ENCODE peak calls at places on chromosome 7, in nine cellular contexts. U, D, M, E, K, N, R, C and O are unnamed samples.

GRCh38 chr7:55569797-55570196 is 2.5 kb downstream of the VOPP1 start:
- DNase-seq in U (no peak), D (no peak), M (no peak), E (no peak), K (no peak), N (no peak), R (no peak), C (no peak), O (no peak)

GRCh38 chr7:8112685-8113084 is 144.1 kb downstream of the GLCCI1 start:
- DNase-seq in U (no peak), D (no peak), M (no peak), E (no peak), K (no peak), N (no peak), R (no peak), C (no peak), O (no peak)

GRCh38 chr7:28096713-28097112 is 83.9 kb downstream of the JAZF1 start:
- DNase-seq in U (peak), D (peak), M (no peak), E (peak), K (peak), N (peak), R (peak), C (peak), O (peak)

GRCh38 chr7:18393465-18394118 is 102.0 kb upstream of the HDAC9 start:
- DNase-seq in U (no peak), D (no peak), M (no peak), E (no peak), K (no peak), N (no peak), R (peak), C (no peak), O (no peak)

GRCh38 chr7:159091480-159092475 is 52.9 kb downstream of the VIPR2 start:
- DNase-seq in U (no peak), D (no peak), M (no peak), E (no peak), K (no peak), N (no peak), R (no peak), C (no peak), O (no peak)

GRCh38 chr7:129522088-129522970 is 20.0 kb downstream of the SMKR1 start:
- DNase-seq in U (no peak), D (peak), M (no peak), E (no peak), K (peak), N (peak), R (no peak), C (peak), O (no peak)

GRCh38 chr7:31963569-31964175 is 106.5 kb downstream of the PDE1C start:
- DNase-seq in U (no peak), D (no peak), M (no peak), E (no peak), K (no peak), N (no peak), R (no peak), C (no peak), O (no peak)

GRCh38 chr7:3482147-3482921 is 181.3 kb downstream of the SDK1 start:
- DNase-seq in U (peak), D (peak), M (no peak), E (peak), K (peak), N (peak), R (no peak), C (peak), O (peak)

GRCh38 chr7:73822319-73823173 is 8.2 kb upstream of the CLDN4 start:
- DNase-seq in U (peak), D (peak), M (peak), E (no peak), K (peak), N (no peak), R (peak), C (no peak), O (peak)

GRCh38 chr7:114175140-114175539 is 239.5 kb upstream of the FOXP2 start:
- DNase-seq in U (peak), D (peak), M (no peak), E (no peak), K (no peak), N (no peak), R (no peak), C (no peak), O (peak)

GRCh38 chr7:106187613-106188350 is 75.7 kb upstream of the SYPL1 start:
- DNase-seq in U (peak), D (peak), M (no peak), E (no peak), K (no peak), N (no peak), R (no peak), C (no peak), O (peak)

GRCh38 chr7:111931016-111931517 is 275.1 kb downstream of the DOCK4 start:
- DNase-seq in U (peak), D (peak), M (no peak), E (no peak), K (peak), N (no peak), R (no peak), C (no peak), O (peak)

GRCh38 chr7:100190059-100190711 is 12.5 kb downstream of the STAG3 start:
- DNase-seq in U (peak), D (peak), M (no peak), E (no peak), K (peak), N (no peak), R (peak), C (no peak), O (peak)

GRCh38 chr7:92835140-92835850 is 1.1 kb downstream of the CDK6 start:
- DNase-seq in U (peak), D (peak), M (no peak), E (peak), K (peak), N (peak), R (peak), C (peak), O (peak)

GRCh38 chr7:18356195-18356645 is 139.3 kb upstream of the HDAC9 start:
- DNase-seq in U (peak), D (peak), M (no peak), E (peak), K (peak), N (no peak), R (peak), C (no peak), O (peak)

GRCh38 chr7:108178393-108178792 is 48.2 kb upstream of the LAMB4 start:
- DNase-seq in U (no peak), D (no peak), M (no peak), E (no peak), K (no peak), N (no peak), R (no peak), C (no peak), O (no peak)

GRCh38 chr7:145082366-145083240 is 246.8 kb upstream of the TPK1 start:
- DNase-seq in U (no peak), D (peak), M (no peak), E (no peak), K (no peak), N (no peak), R (no peak), C (peak), O (peak)

GRCh38 chr7:77629797-77630196 is 66.5 kb upstream of the RSBN1L start:
- DNase-seq in U (no peak), D (no peak), M (no peak), E (no peak), K (no peak), N (no peak), R (no peak), C (no peak), O (no peak)

GRCh38 chr7:87416682-87417587 is 58.5 kb downstream of the ABCB4 start:
- DNase-seq in U (peak), D (peak), M (peak), E (peak), K (peak), N (peak), R (peak), C (peak), O (peak)

GRCh38 chr7:68770649-68771048 is 827.6 kb upstream of the AUTS2 start:
- DNase-seq in U (no peak), D (no peak), M (no peak), E (no peak), K (no peak), N (no peak), R (no peak), C (peak), O (no peak)

GRCh38 chr7:25851332-25852248 is 300.4 kb upstream of the NFE2L3 start:
- DNase-seq in U (peak), D (peak), M (no peak), E (peak), K (peak), N (peak), R (peak), C (peak), O (peak)
- TF ChIP-seq CTCF in U (peak), D (peak), M (peak), E (peak), K (peak), N (peak), R (peak), C (peak), O (peak)

GRCh38 chr7:123433665-123434064 is 100.7 kb downstream of the IQUB start:
- DNase-seq in U (no peak), D (no peak), M (no peak), E (no peak), K (no peak), N (no peak), R (no peak), C (no peak), O (no peak)

GRCh38 chr7:123432601-123433000 is 101.8 kb downstream of the IQUB start:
- DNase-seq in U (no peak), D (no peak), M (no peak), E (no peak), K (no peak), N (no peak), R (no peak), C (no peak), O (peak)

GRCh38 chr7:123439186-123439585 is 95.2 kb downstream of the IQUB start:
- DNase-seq in U (no peak), D (no peak), M (no peak), E (no peak), K (no peak), N (no peak), R (no peak), C (no peak), O (no peak)

GRCh38 chr7:123437447-123437995 is 96.9 kb downstream of the IQUB start:
- DNase-seq in U (no peak), D (no peak), M (no peak), E (no peak), K (no peak), N (no peak), R (no peak), C (no peak), O (no peak)

DNA sequence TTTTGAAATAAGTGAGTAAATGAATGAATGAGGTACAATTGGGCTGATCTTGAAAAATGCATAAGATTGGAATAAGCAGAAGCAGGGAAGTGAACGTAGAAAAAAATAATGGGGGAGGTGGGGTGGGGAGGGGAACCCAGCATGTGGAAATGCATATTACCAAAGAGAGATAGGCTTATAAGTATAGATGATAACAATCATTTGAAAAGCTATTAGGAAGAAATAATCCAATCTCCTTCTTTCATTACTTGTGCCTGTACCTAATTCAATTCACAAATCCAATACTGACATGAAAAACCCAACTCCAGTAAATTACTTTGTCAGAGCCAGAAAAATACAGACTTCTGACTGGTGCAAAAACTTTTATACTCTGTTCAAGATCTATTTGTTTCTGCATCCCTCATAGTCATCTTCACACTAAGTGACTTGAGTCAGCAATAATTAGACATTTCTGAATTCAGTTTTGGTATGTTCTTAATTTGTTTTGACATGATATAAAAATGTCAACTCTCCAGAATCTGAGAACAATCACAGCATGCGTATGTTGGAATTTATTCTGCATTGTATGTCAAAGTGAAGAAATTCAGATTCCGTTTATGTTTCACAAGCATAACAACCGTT is 99.2 kb downstream of the IQUB start:
- DNase-seq in U (no peak), D (no peak), M (no peak), E (no peak), K (no peak), N (no peak), R (no peak), C (no peak), O (no peak)
- TF ChIP-seq CTCF in U (no peak), D (no peak), M (no peak), E (no peak), K (no peak), N (no peak), R (no peak), C (no peak), O (no peak)

DNA sequence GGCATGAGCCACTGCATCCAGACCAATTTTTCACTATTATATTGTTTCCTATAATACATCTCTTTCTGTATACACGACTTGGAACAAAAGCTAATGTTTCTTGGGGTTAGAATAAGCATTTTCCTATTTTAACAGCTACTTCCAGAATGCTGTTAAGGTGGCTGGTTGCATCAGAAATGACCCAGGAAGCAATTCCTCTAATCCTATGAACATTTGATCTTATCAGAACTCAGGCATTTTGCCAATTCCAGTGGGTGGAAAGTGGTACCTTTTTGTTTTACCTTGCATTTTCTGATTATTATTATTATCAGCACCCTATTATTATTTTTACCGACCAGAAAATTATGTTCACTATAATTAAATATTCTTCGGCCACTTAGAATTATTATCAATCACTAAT is 73.3 kb downstream of the NDUFB2 start:
- DNase-seq in U (no peak), D (no peak), M (no peak), E (no peak), K (no peak), N (no peak), R (no peak), C (no peak), O (no peak)
- TF ChIP-seq CTCF in U (no peak), D (no peak), M (no peak), E (no peak), K (no peak), N (no peak), R (no peak), C (no peak), O (no peak)

GRCh38 chr7:1352656-1353286 is 106.5 kb downstream of the MICALL2 start:
- DNase-seq in U (no peak), D (no peak), M (no peak), E (no peak), K (no peak), N (no peak), R (no peak), C (no peak), O (no peak)

GRCh38 chr7:1357601-1358271 is 101.5 kb downstream of the MICALL2 start:
- DNase-seq in U (no peak), D (no peak), M (no peak), E (no peak), K (no peak), N (no peak), R (no peak), C (peak), O (no peak)

GRCh38 chr7:1354661-1355567 is 104.4 kb downstream of the MICALL2 start:
- DNase-seq in U (no peak), D (no peak), M (no peak), E (no peak), K (no peak), N (no peak), R (no peak), C (no peak), O (no peak)

GRCh38 chr7:1358376-1359050 is 100.8 kb downstream of the MICALL2 start:
- DNase-seq in U (no peak), D (no peak), M (no peak), E (no peak), K (no peak), N (no peak), R (no peak), C (no peak), O (no peak)

DNA sequence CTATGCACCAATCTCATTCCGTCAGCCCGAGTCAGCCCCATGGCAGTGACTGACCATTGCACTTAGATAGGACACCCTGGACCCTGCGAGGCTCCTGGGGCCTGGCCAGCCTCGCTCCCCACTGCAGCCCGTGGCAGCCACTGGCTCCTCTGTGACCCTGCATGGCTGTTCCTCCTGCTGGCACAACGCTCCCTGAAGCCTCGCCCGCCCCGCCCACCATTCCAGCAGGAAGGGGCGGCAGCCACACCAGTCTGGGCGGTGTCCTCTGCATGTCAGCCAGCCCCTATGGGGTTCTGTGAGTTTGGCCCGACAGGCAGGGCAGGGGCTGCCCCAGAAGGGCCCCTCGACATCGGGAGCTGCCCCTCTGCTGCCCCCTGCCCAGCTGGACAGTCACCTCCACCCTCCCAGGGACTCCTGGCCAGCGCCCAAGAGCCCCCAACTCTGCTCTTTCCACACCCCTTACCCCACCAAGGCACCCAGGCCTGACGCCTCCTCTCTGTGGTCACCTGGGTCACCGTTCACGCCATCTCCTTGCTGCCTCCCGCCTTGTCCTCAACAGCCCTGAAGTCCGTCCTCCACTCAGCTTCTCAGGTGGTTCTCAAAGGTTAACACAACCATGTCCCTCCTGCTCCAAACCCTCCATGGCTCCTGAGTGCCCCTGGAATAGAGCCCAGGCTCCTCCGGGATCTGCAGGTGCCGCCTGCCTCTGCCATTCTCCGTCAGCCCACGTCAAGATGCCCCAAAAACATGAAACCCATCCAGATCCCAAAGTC is 103.5 kb downstream of the MICALL2 start:
- DNase-seq in U (no peak), D (no peak), M (no peak), E (no peak), K (no peak), N (no peak), R (no peak), C (no peak), O (no peak)
- TF ChIP-seq CTCF in U (no peak), D (no peak), M (no peak), E (no peak), K (no peak), N (no peak), R (no peak), C (no peak), O (no peak)

GRCh38 chr7:150780249-150780648 is 19.9 kb downstream of the TMEM176B start:
- DNase-seq in U (no peak), D (no peak), M (no peak), E (no peak), K (no peak), N (no peak), R (no peak), C (no peak), O (no peak)

GRCh38 chr7:150778014-150778737 is 22.0 kb downstream of the TMEM176B start:
- DNase-seq in U (no peak), D (no peak), M (no peak), E (no peak), K (no peak), N (no peak), R (no peak), C (no peak), O (no peak)

GRCh38 chr7:150781016-150781415 is 19.1 kb downstream of the TMEM176B start:
- DNase-seq in U (peak), D (peak), M (no peak), E (no peak), K (peak), N (no peak), R (peak), C (no peak), O (peak)

GRCh38 chr7:150781961-150782360 is 18.2 kb downstream of the TMEM176B start:
- DNase-seq in U (no peak), D (no peak), M (no peak), E (no peak), K (no peak), N (no peak), R (no peak), C (no peak), O (no peak)

DNA sequence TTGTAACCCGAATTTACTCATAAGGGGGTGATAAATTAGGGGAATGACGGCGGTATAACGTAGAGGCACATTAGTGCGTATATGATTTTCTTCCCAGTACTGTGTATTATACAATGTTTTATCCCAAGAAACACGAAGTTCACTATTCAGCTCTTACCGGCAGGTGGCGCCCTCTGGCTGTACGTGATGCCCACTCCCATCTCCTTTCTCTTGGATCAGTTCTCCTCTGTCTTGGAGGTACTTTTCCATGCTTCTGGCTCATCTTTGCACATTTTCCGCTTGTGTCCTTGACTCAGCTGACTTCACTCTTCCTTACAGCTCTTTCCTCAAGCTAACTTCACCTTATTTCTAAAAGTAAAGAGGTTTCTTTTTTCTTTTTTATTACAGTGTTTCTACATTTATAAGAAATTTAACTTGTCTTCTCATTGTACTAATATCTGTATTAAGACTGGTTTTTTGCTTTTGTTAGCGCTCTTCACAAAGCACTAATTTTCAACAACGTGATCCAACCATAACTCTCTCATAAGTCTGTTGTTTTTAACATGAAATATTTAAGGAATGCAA is 21.3 kb downstream of the TMEM176B start:
- DNase-seq in U (peak), D (peak), M (no peak), E (peak), K (peak), N (peak), R (peak), C (peak), O (peak)
- TF ChIP-seq CTCF in U (peak), D (peak), M (peak), E (peak), K (peak), N (peak), R (peak), C (peak), O (peak)